ENCODE peak calls at places on chromosomes 16 and 17, in nine cellular contexts. Z is mammary epithelial cell; O is right cardiac atrium; W is mucosa of descending colon; Y is mesenchymal stem cell; I is tibial artery; A is A673; C is CD8-positive, alpha-beta T cell; E is NT2/D1. B is an unnamed sample.

GRCh38 chr16:83215417-83216001 is 588.7 kb downstream of the CDH13 start:
- DNase-seq in Z (peak; percentile 24), O (peak; percentile 44), W (peak; percentile 64), Y (peak; percentile 24), I (no peak), A (peak; percentile 49), C (peak; percentile 51), E (peak; percentile 57), B (peak; percentile 34)

GRCh38 chr17:6186998-6187397 is 116.8 kb downstream of the WSCD1 start:
- DNase-seq in Z (peak; percentile 12), O (no peak), W (no peak), Y (no peak), I (no peak), A (no peak), C (no peak), E (no peak), B (no peak)

GRCh38 chr16:1557074-1557473 is 23.6 kb downstream of the TMEM204 start:
- DNase-seq in Z (no peak), O (peak; percentile 41), W (no peak), Y (no peak), I (no peak), A (no peak), C (no peak), E (no peak), B (no peak)

GRCh38 chr16:75648265-75649076 is 898 bp downstream of the TERF2IP start:
- DNase-seq in Z (peak; percentile 64), O (peak; percentile 93), W (peak; percentile 95), Y (peak; percentile 86), I (peak; percentile 91), A (peak; percentile 89), C (peak; percentile 90), E (peak; percentile 57), B (peak; percentile 74)

GRCh38 chr17:38658741-38659345 is 15.9 kb downstream of the EPOP start:
- DNase-seq in Z (no peak), O (peak; percentile 76), W (no peak), Y (no peak), I (peak; percentile 54), A (no peak), C (no peak), E (no peak), B (no peak)

GRCh38 chr17:36728030-36728991 is 126.9 kb downstream of the MRM1 start:
- DNase-seq in Z (no peak), O (peak; percentile 51), W (no peak), Y (no peak), I (no peak), A (no peak), C (no peak), E (no peak), B (no peak)

GRCh38 chr16:88320947-88321634 is 61.7 kb upstream of the ZNF469 start:
- DNase-seq in Z (no peak), O (no peak), W (no peak), Y (no peak), I (no peak), A (peak; percentile 14), C (no peak), E (no peak), B (no peak)

GRCh38 chr16:70434489-70435260 is 4.2 kb downstream of the ST3GAL2 start:
- DNase-seq in Z (no peak), O (no peak), W (no peak), Y (no peak), I (no peak), A (no peak), C (no peak), E (no peak), B (no peak)

GRCh38 chr16:58464047-58464915 is 35.7 kb upstream of the NDRG4 start:
- DNase-seq in Z (peak; percentile 31), O (peak; percentile 63), W (no peak), Y (no peak), I (no peak), A (peak; percentile 25), C (no peak), E (no peak), B (peak; percentile 77)

GRCh38 chr17:75908201-75908600 is 3.5 kb upstream of the MRPL38 start:
- DNase-seq in Z (no peak), O (peak; percentile 84), W (no peak), Y (no peak), I (no peak), A (no peak), C (no peak), E (no peak), B (peak; percentile 89)

GRCh38 chr17:76240461-76241204 is at the start of gene RNF157:
- DNase-seq in Z (no peak), O (peak; percentile 90), W (peak; percentile 65), Y (peak; percentile 78), I (peak; percentile 67), A (peak; percentile 44), C (peak; percentile 75), E (peak; percentile 49), B (peak; percentile 88)

GRCh38 chr16:49513040-49513439 is 139.4 kb downstream of the C16orf78 start:
- DNase-seq in Z (no peak), O (peak; percentile 78), W (peak; percentile 28), Y (no peak), I (no peak), A (peak; percentile 25), C (no peak), E (no peak), B (no peak)

GRCh38 chr16:29808219-29808900 is 2.0 kb downstream of the MAZ start:
- DNase-seq in Z (no peak), O (peak; percentile 76), W (peak; percentile 65), Y (no peak), I (peak; percentile 70), A (no peak), C (peak; percentile 57), E (no peak), B (no peak)

GRCh38 chr17:43958953-43959352 is 5.2 kb upstream of the PYY start:
- DNase-seq in Z (peak; percentile 32), O (no peak), W (no peak), Y (peak; percentile 24), I (no peak), A (no peak), C (no peak), E (no peak), B (no peak)

GRCh38 chr17:29796652-29797051 is 133.4 kb downstream of the SSH2 start:
- DNase-seq in Z (no peak), O (no peak), W (no peak), Y (no peak), I (no peak), A (no peak), C (no peak), E (no peak), B (no peak)

GRCh38 chr16:50534091-50534490 is 14.1 kb upstream of the NKD1 start:
- DNase-seq in Z (no peak), O (no peak), W (no peak), Y (no peak), I (no peak), A (no peak), C (peak; percentile 29), E (no peak), B (no peak)

GRCh38 chr16:51184702-51185433 is 33.8 kb upstream of the SALL1 start:
- DNase-seq in Z (no peak), O (no peak), W (no peak), Y (peak; percentile 51), I (no peak), A (peak; percentile 75), C (no peak), E (no peak), B (no peak)

DNA sequence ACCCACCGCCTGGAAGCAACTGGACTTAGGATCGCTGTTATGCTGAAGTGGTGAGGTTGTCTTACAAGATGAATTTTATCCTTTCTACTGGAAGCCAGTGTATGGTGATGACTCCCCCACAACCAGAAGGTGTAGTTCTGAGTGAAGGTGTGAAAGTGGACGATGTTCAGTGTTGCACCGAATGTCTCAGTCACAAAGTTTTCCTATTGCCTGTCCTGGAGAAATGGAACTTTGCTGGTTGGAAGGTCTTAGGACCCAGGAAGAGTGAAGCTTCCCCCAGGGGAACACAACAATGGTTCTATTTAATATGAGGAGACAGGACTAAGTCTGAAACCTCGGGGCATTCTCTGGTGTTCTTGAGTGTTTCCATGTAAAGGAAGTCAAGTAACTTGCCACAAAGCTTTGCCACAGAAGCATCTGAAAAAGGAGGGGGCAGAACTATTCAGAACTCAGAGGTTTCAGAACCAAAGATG is 44.2 kb downstream of the USP22 start:
- DNase-seq in Z (no peak), O (no peak), W (no peak), Y (no peak), I (no peak), A (no peak), C (no peak), E (no peak), B (no peak)
- H3K4me1 ChIP-seq in Z (no peaks in the 10 kb centered on the region), O (peaks cover 6% of the 10 kb centered on the region), W (no peaks in the 10 kb centered on the region), Y (peaks cover 15% of the 10 kb centered on the region), I (peaks cover 15% of the 10 kb centered on the region), A (no peaks in the 10 kb centered on the region), C (peaks cover 44% of the 10 kb centered on the region), E (peaks cover 11% of the 10 kb centered on the region), B (no peaks in the 10 kb centered on the region)

DNA sequence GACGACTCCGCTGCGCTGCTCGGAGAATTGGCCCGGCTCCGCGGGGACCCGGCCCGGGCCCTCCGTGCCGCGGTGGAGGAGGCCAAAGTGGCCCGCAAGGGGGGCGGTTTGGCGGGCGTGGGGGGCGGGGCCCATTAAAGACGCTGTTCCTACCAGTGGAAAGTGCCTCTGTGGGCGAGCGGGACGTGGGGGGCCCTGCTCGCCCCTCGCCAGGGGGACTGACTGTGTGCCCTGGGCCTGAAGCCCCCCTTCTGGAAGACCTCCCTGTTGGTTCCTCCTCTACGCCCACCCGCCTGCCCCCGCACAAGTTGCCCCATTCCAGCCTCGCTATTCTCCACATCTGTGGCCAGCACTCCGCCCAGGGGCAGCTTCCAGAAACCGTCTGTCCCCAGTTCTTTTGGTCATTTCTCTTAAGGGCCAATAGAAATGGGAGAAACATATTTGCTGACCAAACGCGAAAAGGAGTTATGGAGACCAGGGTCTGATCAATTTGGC is 1.9 kb upstream of the FGF11 start:
- DNase-seq in Z (no peak), O (peak; percentile 66), W (no peak), Y (no peak), I (no peak), A (no peak), C (no peak), E (no peak), B (no peak)
- H3K4me1 ChIP-seq in Z (peaks cover 45% of the 10 kb centered on the region), O (no peaks in the 10 kb centered on the region), W (peaks cover 26% of the 10 kb centered on the region), Y (peaks cover 46% of the 10 kb centered on the region), I (peaks cover 41% of the 10 kb centered on the region), A (peaks cover 42% of the 10 kb centered on the region), C (peaks cover 45% of the 10 kb centered on the region), E (peaks cover 9% of the 10 kb centered on the region), B (peaks cover 20% of the 10 kb centered on the region)

DNA sequence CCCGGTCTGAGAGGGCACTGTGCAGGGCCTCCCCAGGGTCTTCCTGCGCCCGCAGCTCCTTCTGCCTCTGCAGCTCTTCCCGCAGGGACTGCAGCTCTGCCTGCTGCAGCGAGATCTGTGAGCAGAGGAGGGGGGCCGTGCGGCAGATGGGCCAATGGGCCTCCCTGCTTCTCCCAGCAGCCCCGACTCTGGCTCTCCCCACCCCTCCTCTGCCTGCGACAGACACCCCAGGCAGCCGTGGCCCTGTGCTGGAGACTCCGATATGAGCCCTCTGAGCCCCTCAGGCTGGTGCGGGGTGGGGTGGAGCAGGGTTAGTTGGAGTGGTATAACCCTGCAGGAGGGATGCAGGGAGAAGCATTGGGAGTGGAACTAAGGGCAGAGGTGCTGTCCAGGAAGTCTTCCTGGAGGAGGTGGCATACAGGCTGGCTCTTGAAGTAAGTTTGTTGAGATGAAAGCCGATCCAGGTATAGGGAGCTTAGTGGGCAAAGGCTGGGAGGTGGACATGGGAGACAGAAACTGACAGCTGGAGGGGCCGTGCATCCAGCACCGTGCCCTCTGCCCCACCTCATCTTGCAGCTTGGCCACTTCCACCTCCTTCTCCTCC is 5.0 kb downstream of the THOC6 start:
- DNase-seq in Z (no peak), O (no peak), W (no peak), Y (no peak), I (no peak), A (no peak), C (no peak), E (no peak), B (no peak)
- H3K4me1 ChIP-seq in Z (peaks cover 17% of the 10 kb centered on the region), O (no peaks in the 10 kb centered on the region), W (peaks cover 37% of the 10 kb centered on the region), Y (peaks cover 11% of the 10 kb centered on the region), I (peaks cover 19% of the 10 kb centered on the region), A (peaks cover 12% of the 10 kb centered on the region), C (peaks cover 36% of the 10 kb centered on the region), E (peaks cover 30% of the 10 kb centered on the region), B (peaks cover 3% of the 10 kb centered on the region)

GRCh38 chr17:48612456-48612853 is 1.6 kb upstream of the HOXB7 start:
- DNase-seq in Z (no peak), O (no peak), W (no peak), Y (peak; percentile 74), I (no peak), A (peak; percentile 75), C (no peak), E (no peak), B (no peak)
- H3K4me1 ChIP-seq in Z (peaks cover 10% of the 10 kb centered on the region), O (no peaks in the 10 kb centered on the region), W (peaks cover 31% of the 10 kb centered on the region), Y (peaks cover 22% of the 10 kb centered on the region), I (peaks cover 38% of the 10 kb centered on the region), A (peaks cover 30% of the 10 kb centered on the region), C (peaks cover 50% of the 10 kb centered on the region), E (peaks cover 5% of the 10 kb centered on the region), B (peaks cover 5% of the 10 kb centered on the region)

B was measured in cardiac muscle cell.